ENCODE peak calls at places on chromosomes 6 and 20, in ten cellular contexts. T is NCI-H69; J is AML-193; Q is HS-27A; N is Right ventricle myocardium superior; R is Ammon's horn; I is nucleus accumbens; X is activated CD4-positive, alpha-beta T cell treated with anti-CD3 and anti-CD28 coated beads, Interleukin-2, amount 10 ng/mL, durations not matched to agents 7 days and 5 days; E is AG08396; D is hepatocyte. V is an unnamed sample.

GRCh38 chr6:41426888-41427641 is 91.7 kb downstream of the NCR2 start:
- DNase-seq in T (no peak), X (no peak), R (no peak), J (no peak), E (no peak), I (no peak), Q (no peak), N (no peak), D (no peak), V (no peak)

GRCh38 chr6:137303436-137303835 is 84.3 kb upstream of the IFNGR1 start:
- DNase-seq in J (no peak), E (no peak), N (no peak), Q (no peak), I (no peak), D (no peak), X (no peak), T (no peak), R (no peak), V (peak; percentile 10)

GRCh38 chr6:1933292-1933691 is 312.1 kb downstream of the GMDS start:
- DNase-seq in Q (no peak), I (no peak), E (no peak), T (no peak), D (no peak), R (no peak), J (no peak), N (no peak), X (no peak), V (no peak)

GRCh38 chr6:4128748-4129147 is 6.6 kb downstream of the ECI2 start:
- DNase-seq in E (no peak), J (no peak), D (no peak), R (no peak), T (no peak), Q (no peak), X (no peak), N (no peak), I (no peak), V (peak; percentile 43)

GRCh38 chr6:38943964-38944363 is 104.6 kb upstream of the GLP1R start:
- DNase-seq in I (no peak), T (no peak), E (no peak), Q (no peak), X (no peak), N (no peak), R (no peak), D (no peak), J (no peak), V (no peak)

GRCh38 chr6:126447367-126447766 is 107.5 kb downstream of the CENPW start:
- DNase-seq in I (no peak), X (no peak), T (no peak), J (no peak), N (no peak), E (no peak), R (no peak), Q (no peak), D (no peak), V (no peak)

GRCh38 chr6:14288910-14289309 is 171.3 kb downstream of the CD83 start:
- DNase-seq in T (no peak), J (no peak), X (no peak), Q (no peak), D (no peak), R (no peak), E (no peak), N (no peak), I (no peak), V (no peak)

GRCh38 chr6:33772902-33773472 is 15.9 kb downstream of the LEMD2 start:
- DNase-seq in X (no peak), T (no peak), D (no peak), J (no peak), Q (no peak), N (no peak), E (no peak), I (no peak), R (no peak), V (no peak)

GRCh38 chr6:133621751-133622150 is 267.2 kb upstream of the TCF21 start:
- DNase-seq in I (no peak), N (no peak), X (no peak), J (no peak), Q (no peak), T (no peak), R (no peak), D (no peak), E (no peak), V (no peak)

GRCh38 chr20:46293084-46293483 is 15.2 kb downstream of the CDH22 start:
- DNase-seq in E (peak; percentile 69), D (peak; percentile 75), J (peak; percentile 26), I (no peak), X (peak; percentile 11), R (no peak), Q (peak; percentile 12), T (no peak), N (no peak), V (peak; percentile 78)

GRCh38 chr6:160239929-160240690 is 18.5 kb downstream of the SLC22A2 start:
- DNase-seq in J (no peak), I (no peak), E (no peak), T (no peak), Q (no peak), X (no peak), R (no peak), N (no peak), D (no peak), V (no peak)

GRCh38 chr6:158717341-158718328 is 67.8 kb downstream of the SYTL3 start:
- DNase-seq in E (no peak), I (no peak), T (no peak), N (no peak), J (no peak), Q (no peak), X (peak; percentile 45), D (no peak), R (no peak), V (no peak)

GRCh38 chr6:158711264-158711663 is 61.4 kb downstream of the SYTL3 start:
- DNase-seq in N (no peak), T (no peak), Q (no peak), R (no peak), I (no peak), J (no peak), D (peak; percentile 34), E (peak; percentile 38), X (no peak), V (no peak)

GRCh38 chr20:59816146-59816743 is 117.2 kb downstream of the SYCP2 start:
- DNase-seq in N (no peak), E (no peak), Q (no peak), R (no peak), D (no peak), T (no peak), X (no peak), I (no peak), J (no peak), V (no peak)

GRCh38 chr6:124961784-124962611 is at the start of gene RNF217:
- DNase-seq in J (no peak), I (peak; percentile 66), Q (peak; percentile 47), R (peak; percentile 76), E (peak; percentile 70), T (peak; percentile 90), N (peak; percentile 81), X (peak; percentile 17), D (peak; percentile 71), V (peak; percentile 86)

GRCh38 chr6:132136976-132137375 is 185.8 kb upstream of the CCN2 start:
- DNase-seq in J (no peak), R (no peak), D (no peak), X (no peak), I (no peak), N (no peak), T (no peak), Q (no peak), E (no peak), V (peak; percentile 24)

GRCh38 chr6:40723967-40724366 is 136.8 kb upstream of the LRFN2 start:
- DNase-seq in D (no peak), T (no peak), J (no peak), E (no peak), I (no peak), Q (no peak), N (no peak), X (no peak), R (no peak), V (no peak)

GRCh38 chr6:3119040-3119723 is 671 bp downstream of the BPHL start:
- DNase-seq in I (no peak), X (no peak), N (no peak), T (peak; percentile 65), E (peak; percentile 62), R (no peak), D (peak; percentile 73), J (no peak), Q (no peak), V (no peak)

GRCh38 chr20:40749985-40750506 is 61.0 kb upstream of the MAFB start:
- DNase-seq in D (no peak), X (no peak), J (no peak), T (no peak), R (no peak), Q (no peak), E (no peak), N (no peak), I (no peak), V (no peak)

GRCh38 chr6:105179244-105180065 is at the start of gene POPDC3:
- DNase-seq in I (no peak), N (no peak), J (no peak), R (peak; percentile 22), T (peak; percentile 86), X (no peak), D (peak; percentile 54), E (peak; percentile 57), Q (no peak), V (peak; percentile 64)

GRCh38 chr6:155455766-155456165 is at the start of gene NOX3:
- DNase-seq in T (no peak), N (no peak), Q (no peak), D (no peak), J (no peak), R (no peak), E (no peak), X (no peak), I (no peak), V (no peak)